ENCODE peak calls at places on chromosome 19, in six cellular contexts. One of them, this sample, is unnamed.

GRCh38 chr19:43148233-43148632 is 38.1 kb downstream of the PSG5 start:
- DNase-seq in stimulated activated CD8-positive, alpha-beta memory T cell treated with anti-CD3 and anti-CD28 coated beads, Interleukin-2, amount 100 ng/mL, for 1 hour: no peak
- DNase-seq in RCC 7860: peak; percentile 63
- DNase-seq in RPMI7951: peak; percentile 73
- DNase-seq in HEK293T: no peak
- DNase-seq in mucosa of gallbladder: no peak
- DNase-seq in this sample: peak; percentile 22

GRCh38 chr19:43464089-43464775 is 1.2 kb downstream of the LYPD3 start:
- DNase-seq in stimulated activated CD8-positive, alpha-beta memory T cell treated with anti-CD3 and anti-CD28 coated beads, Interleukin-2, amount 100 ng/mL, for 1 hour: peak; percentile 54
- DNase-seq in RCC 7860: no peak
- DNase-seq in RPMI7951: no peak
- DNase-seq in HEK293T: peak; percentile 71
- DNase-seq in mucosa of gallbladder: peak; percentile 78
- DNase-seq in this sample: no peak

GRCh38 chr19:40605201-40605971 is 4.2 kb downstream of the LTBP4 start:
- DNase-seq in stimulated activated CD8-positive, alpha-beta memory T cell treated with anti-CD3 and anti-CD28 coated beads, Interleukin-2, amount 100 ng/mL, for 1 hour: peak; percentile 39
- DNase-seq in RCC 7860: peak; percentile 50
- DNase-seq in RPMI7951: peak; percentile 77
- DNase-seq in HEK293T: no peak
- DNase-seq in mucosa of gallbladder: peak; percentile 81
- DNase-seq in this sample: peak; percentile 41

GRCh38 chr19:42423462-42424344 is 3.5 kb downstream of the LIPE start:
- DNase-seq in stimulated activated CD8-positive, alpha-beta memory T cell treated with anti-CD3 and anti-CD28 coated beads, Interleukin-2, amount 100 ng/mL, for 1 hour: peak; percentile 86
- DNase-seq in RCC 7860: peak; percentile 53
- DNase-seq in RPMI7951: peak; percentile 93
- DNase-seq in HEK293T: peak; percentile 82
- DNase-seq in mucosa of gallbladder: peak; percentile 90
- DNase-seq in this sample: peak; percentile 92

GRCh38 chr19:32558607-32559228 is 22.3 kb upstream of the PDCD5 start:
- DNase-seq in stimulated activated CD8-positive, alpha-beta memory T cell treated with anti-CD3 and anti-CD28 coated beads, Interleukin-2, amount 100 ng/mL, for 1 hour: no peak
- DNase-seq in RCC 7860: no peak
- DNase-seq in RPMI7951: peak; percentile 16
- DNase-seq in HEK293T: no peak
- DNase-seq in mucosa of gallbladder: no peak
- DNase-seq in this sample: no peak

GRCh38 chr19:51121257-51121656 is 3.4 kb upstream of the SIGLEC9 start:
- DNase-seq in stimulated activated CD8-positive, alpha-beta memory T cell treated with anti-CD3 and anti-CD28 coated beads, Interleukin-2, amount 100 ng/mL, for 1 hour: no peak
- DNase-seq in RCC 7860: no peak
- DNase-seq in RPMI7951: no peak
- DNase-seq in HEK293T: no peak
- DNase-seq in mucosa of gallbladder: no peak
- DNase-seq in this sample: no peak

GRCh38 chr19:22607653-22608430 is 26.3 kb upstream of the ZNF492 start:
- DNase-seq in stimulated activated CD8-positive, alpha-beta memory T cell treated with anti-CD3 and anti-CD28 coated beads, Interleukin-2, amount 100 ng/mL, for 1 hour: no peak
- DNase-seq in RCC 7860: no peak
- DNase-seq in RPMI7951: no peak
- DNase-seq in HEK293T: no peak
- DNase-seq in mucosa of gallbladder: no peak
- DNase-seq in this sample: no peak

GRCh38 chr19:1102407-1103106 is 1.2 kb upstream of the GPX4 start:
- DNase-seq in stimulated activated CD8-positive, alpha-beta memory T cell treated with anti-CD3 and anti-CD28 coated beads, Interleukin-2, amount 100 ng/mL, for 1 hour: no peak
- DNase-seq in RCC 7860: peak; percentile 100
- DNase-seq in RPMI7951: peak; percentile 100
- DNase-seq in HEK293T: no peak
- DNase-seq in mucosa of gallbladder: peak; percentile 90
- DNase-seq in this sample: peak; percentile 96

GRCh38 chr19:5718032-5718578 is 1.8 kb downstream of the LONP1 start:
- DNase-seq in stimulated activated CD8-positive, alpha-beta memory T cell treated with anti-CD3 and anti-CD28 coated beads, Interleukin-2, amount 100 ng/mL, for 1 hour: no peak
- DNase-seq in RCC 7860: peak; percentile 49
- DNase-seq in RPMI7951: peak; percentile 32
- DNase-seq in HEK293T: no peak
- DNase-seq in mucosa of gallbladder: no peak
- DNase-seq in this sample: no peak

GRCh38 chr19:18049390-18049789 is 37.3 kb downstream of the IL12RB1 start:
- DNase-seq in stimulated activated CD8-positive, alpha-beta memory T cell treated with anti-CD3 and anti-CD28 coated beads, Interleukin-2, amount 100 ng/mL, for 1 hour: no peak
- DNase-seq in RCC 7860: no peak
- DNase-seq in RPMI7951: peak; percentile 70
- DNase-seq in HEK293T: no peak
- DNase-seq in mucosa of gallbladder: peak; percentile 87
- DNase-seq in this sample: no peak

GRCh38 chr19:8137425-8137824 is 12.0 kb downstream of the FBN3 start:
- DNase-seq in stimulated activated CD8-positive, alpha-beta memory T cell treated with anti-CD3 and anti-CD28 coated beads, Interleukin-2, amount 100 ng/mL, for 1 hour: no peak
- DNase-seq in RCC 7860: no peak
- DNase-seq in RPMI7951: no peak
- DNase-seq in HEK293T: no peak
- DNase-seq in mucosa of gallbladder: no peak
- DNase-seq in this sample: no peak

GRCh38 chr19:4449826-4450075 is 7.8 kb downstream of the UBXN6 start:
- DNase-seq in stimulated activated CD8-positive, alpha-beta memory T cell treated with anti-CD3 and anti-CD28 coated beads, Interleukin-2, amount 100 ng/mL, for 1 hour: no peak
- DNase-seq in RCC 7860: no peak
- DNase-seq in RPMI7951: no peak
- DNase-seq in HEK293T: no peak
- DNase-seq in mucosa of gallbladder: no peak
- DNase-seq in this sample: no peak

GRCh38 chr19:38395381-38396127 is 7.1 kb downstream of the SPRED3 start:
- DNase-seq in stimulated activated CD8-positive, alpha-beta memory T cell treated with anti-CD3 and anti-CD28 coated beads, Interleukin-2, amount 100 ng/mL, for 1 hour: no peak
- DNase-seq in RCC 7860: no peak
- DNase-seq in RPMI7951: no peak
- DNase-seq in HEK293T: no peak
- DNase-seq in mucosa of gallbladder: no peak
- DNase-seq in this sample: no peak

GRCh38 chr19:46862504-46862835 is 1.7 kb downstream of the ARHGAP35 start:
- DNase-seq in stimulated activated CD8-positive, alpha-beta memory T cell treated with anti-CD3 and anti-CD28 coated beads, Interleukin-2, amount 100 ng/mL, for 1 hour: no peak
- DNase-seq in RCC 7860: no peak
- DNase-seq in RPMI7951: no peak
- DNase-seq in HEK293T: no peak
- DNase-seq in mucosa of gallbladder: no peak
- DNase-seq in this sample: no peak

GRCh38 chr19:46471116-46471733 is at the start of gene PNMA8A:
- DNase-seq in stimulated activated CD8-positive, alpha-beta memory T cell treated with anti-CD3 and anti-CD28 coated beads, Interleukin-2, amount 100 ng/mL, for 1 hour: no peak
- DNase-seq in RCC 7860: no peak
- DNase-seq in RPMI7951: no peak
- DNase-seq in HEK293T: peak; percentile 88
- DNase-seq in mucosa of gallbladder: peak; percentile 45
- DNase-seq in this sample: peak; percentile 52

GRCh38 chr19:33241530-33242101 is 16.0 kb upstream of the SLC7A10 start:
- DNase-seq in stimulated activated CD8-positive, alpha-beta memory T cell treated with anti-CD3 and anti-CD28 coated beads, Interleukin-2, amount 100 ng/mL, for 1 hour: no peak
- DNase-seq in RCC 7860: no peak
- DNase-seq in RPMI7951: no peak
- DNase-seq in HEK293T: peak; percentile 39
- DNase-seq in mucosa of gallbladder: no peak
- DNase-seq in this sample: no peak

GRCh38 chr19:47152205-47152604 is 21.6 kb downstream of the SAE1 start:
- DNase-seq in stimulated activated CD8-positive, alpha-beta memory T cell treated with anti-CD3 and anti-CD28 coated beads, Interleukin-2, amount 100 ng/mL, for 1 hour: no peak
- DNase-seq in RCC 7860: no peak
- DNase-seq in RPMI7951: no peak
- DNase-seq in HEK293T: no peak
- DNase-seq in mucosa of gallbladder: no peak
- DNase-seq in this sample: no peak

GRCh38 chr19:8641908-8642547 is 11.6 kb downstream of the NFILZ start:
- DNase-seq in stimulated activated CD8-positive, alpha-beta memory T cell treated with anti-CD3 and anti-CD28 coated beads, Interleukin-2, amount 100 ng/mL, for 1 hour: no peak
- DNase-seq in RCC 7860: peak; percentile 26
- DNase-seq in RPMI7951: peak; percentile 46
- DNase-seq in HEK293T: peak; percentile 66
- DNase-seq in mucosa of gallbladder: no peak
- DNase-seq in this sample: peak; percentile 13

GRCh38 chr19:31353826-31354225 is 4.6 kb upstream of the TSHZ3 start:
- DNase-seq in stimulated activated CD8-positive, alpha-beta memory T cell treated with anti-CD3 and anti-CD28 coated beads, Interleukin-2, amount 100 ng/mL, for 1 hour: no peak
- DNase-seq in RCC 7860: no peak
- DNase-seq in RPMI7951: no peak
- DNase-seq in HEK293T: no peak
- DNase-seq in mucosa of gallbladder: no peak
- DNase-seq in this sample: no peak

GRCh38 chr19:55095260-55096060 is 19.8 kb downstream of the EPS8L1 start:
- DNase-seq in stimulated activated CD8-positive, alpha-beta memory T cell treated with anti-CD3 and anti-CD28 coated beads, Interleukin-2, amount 100 ng/mL, for 1 hour: no peak
- DNase-seq in RCC 7860: no peak
- DNase-seq in RPMI7951: no peak
- DNase-seq in HEK293T: peak; percentile 49
- DNase-seq in mucosa of gallbladder: no peak
- DNase-seq in this sample: no peak

GRCh38 chr19:15715642-15716041 is 12.2 kb upstream of the OR10H2 start:
- DNase-seq in stimulated activated CD8-positive, alpha-beta memory T cell treated with anti-CD3 and anti-CD28 coated beads, Interleukin-2, amount 100 ng/mL, for 1 hour: no peak
- DNase-seq in RCC 7860: no peak
- DNase-seq in RPMI7951: no peak
- DNase-seq in HEK293T: no peak
- DNase-seq in mucosa of gallbladder: no peak
- DNase-seq in this sample: no peak

GRCh38 chr19:32131037-32131436 is 214.4 kb upstream of the ZNF507 start:
- DNase-seq in stimulated activated CD8-positive, alpha-beta memory T cell treated with anti-CD3 and anti-CD28 coated beads, Interleukin-2, amount 100 ng/mL, for 1 hour: no peak
- DNase-seq in RCC 7860: no peak
- DNase-seq in RPMI7951: no peak
- DNase-seq in HEK293T: no peak
- DNase-seq in mucosa of gallbladder: no peak
- DNase-seq in this sample: no peak

GRCh38 chr19:6509118-6509971 is 7.2 kb upstream of the TUBB4A start:
- DNase-seq in stimulated activated CD8-positive, alpha-beta memory T cell treated with anti-CD3 and anti-CD28 coated beads, Interleukin-2, amount 100 ng/mL, for 1 hour: no peak
- DNase-seq in RCC 7860: no peak
- DNase-seq in RPMI7951: no peak
- DNase-seq in HEK293T: no peak
- DNase-seq in mucosa of gallbladder: peak; percentile 84
- DNase-seq in this sample: no peak

GRCh38 chr19:7287716-7288115 is 6.5 kb downstream of the INSR start:
- DNase-seq in stimulated activated CD8-positive, alpha-beta memory T cell treated with anti-CD3 and anti-CD28 coated beads, Interleukin-2, amount 100 ng/mL, for 1 hour: no peak
- DNase-seq in RCC 7860: peak; percentile 18
- DNase-seq in RPMI7951: peak; percentile 70
- DNase-seq in HEK293T: no peak
- DNase-seq in mucosa of gallbladder: no peak
- DNase-seq in this sample: peak; percentile 99

GRCh38 chr19:3669134-3669436 is 31.2 kb downstream of the PIP5K1C start:
- DNase-seq in stimulated activated CD8-positive, alpha-beta memory T cell treated with anti-CD3 and anti-CD28 coated beads, Interleukin-2, amount 100 ng/mL, for 1 hour: no peak
- DNase-seq in RCC 7860: no peak
- DNase-seq in RPMI7951: no peak
- DNase-seq in HEK293T: no peak
- DNase-seq in mucosa of gallbladder: no peak
- DNase-seq in this sample: no peak

GRCh38 chr19:45515807-45516401 is 8.6 kb downstream of the VASP start:
- DNase-seq in stimulated activated CD8-positive, alpha-beta memory T cell treated with anti-CD3 and anti-CD28 coated beads, Interleukin-2, amount 100 ng/mL, for 1 hour: no peak
- DNase-seq in RCC 7860: no peak
- DNase-seq in RPMI7951: no peak
- DNase-seq in HEK293T: no peak
- DNase-seq in mucosa of gallbladder: no peak
- DNase-seq in this sample: no peak

GRCh38 chr19:18967358-18968146 is 26.5 kb upstream of the HOMER3 start:
- DNase-seq in stimulated activated CD8-positive, alpha-beta memory T cell treated with anti-CD3 and anti-CD28 coated beads, Interleukin-2, amount 100 ng/mL, for 1 hour: no peak
- DNase-seq in RCC 7860: peak; percentile 73
- DNase-seq in RPMI7951: peak; percentile 59
- DNase-seq in HEK293T: no peak
- DNase-seq in mucosa of gallbladder: peak; percentile 70
- DNase-seq in this sample: peak; percentile 87

This sample was measured in kidney glomerular epithelial cell.